ENCODE peak calls at places on chromosomes 12 and 14, in four cellular contexts. P is GM23248, W is GM12878, O is fibroblast of lung. H is an unnamed sample.

GRCh38 chr14:95862243-95862642 is 14.4 kb upstream of the TUNAR start:
- DNase-seq in P (peak), W (no peak), O (peak), H (no peak)

GRCh38 chr12:62726471-62726980 is 208.4 kb downstream of the PPM1H start:
- DNase-seq in P (peak), W (no peak), O (no peak), H (peak)

GRCh38 chr12:74412607-74413230 is 124.9 kb upstream of the ATXN7L3B start:
- DNase-seq in P (peak), W (no peak), O (peak), H (no peak)

GRCh38 chr12:115680967-115681366 is 596.5 kb downstream of the MED13L start:
- DNase-seq in P (no peak), W (no peak), O (no peak), H (no peak)

GRCh38 chr12:39930066-39930465 is 175.8 kb downstream of the SLC2A13 start:
- DNase-seq in P (no peak), W (no peak), O (no peak), H (no peak)

GRCh38 chr12:64610660-64611429 is 550 bp downstream of the RASSF3 start:
- DNase-seq in P (peak), W (no peak), O (peak), H (peak)

GRCh38 chr12:51368640-51369517 is 22.3 kb downstream of the GALNT6 start:
- DNase-seq in P (no peak), W (peak), O (peak), H (peak)

GRCh38 chr14:87944987-87945604 is 47.9 kb downstream of the GALC start:
- DNase-seq in P (peak), W (no peak), O (peak), H (no peak)

GRCh38 chr14:90483551-90483950 is 86.7 kb downstream of the CALM1 start:
- DNase-seq in P (no peak), W (no peak), O (no peak), H (no peak)

GRCh38 chr14:92675421-92675820 is 73.0 kb downstream of the LGMN start:
- DNase-seq in P (no peak), W (no peak), O (no peak), H (no peak)

GRCh38 chr14:68964300-68965093 is 14.6 kb downstream of the ACTN1 start:
- DNase-seq in P (no peak), W (no peak), O (no peak), H (peak)

GRCh38 chr12:120126635-120127005 is 10.1 kb upstream of the RAB35 start:
- DNase-seq in P (peak), W (no peak), O (peak), H (peak)

GRCh38 chr12:104258476-104259067 is 43.0 kb downstream of the TXNRD1 start:
- DNase-seq in P (no peak), W (no peak), O (no peak), H (no peak)

GRCh38 chr12:104263580-104264358 is 39.8 kb upstream of the EID3 start:
- DNase-seq in P (peak), W (no peak), O (peak), H (no peak)

GRCh38 chr12:104257913-104258472 is 42.4 kb downstream of the TXNRD1 start:
- DNase-seq in P (no peak), W (no peak), O (no peak), H (no peak)

DNA sequence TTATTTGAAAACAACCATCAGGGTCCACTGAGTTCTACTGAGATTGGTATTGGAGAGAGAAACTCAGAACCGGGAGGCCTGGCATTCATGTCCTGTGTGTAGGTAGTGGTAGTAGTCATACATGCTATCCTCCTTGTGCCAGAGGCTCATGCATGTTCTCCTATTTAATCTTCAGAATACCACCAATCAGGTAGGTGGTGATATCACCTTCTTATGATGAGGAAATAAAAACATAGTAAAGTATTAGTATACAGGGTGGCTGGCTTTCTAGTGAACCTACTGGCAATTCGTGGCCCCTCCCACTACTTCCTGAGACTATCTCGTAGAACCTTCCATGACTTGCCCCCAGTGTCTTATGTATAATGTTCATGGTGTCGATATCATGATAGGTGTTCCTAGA is 40.5 kb upstream of the EID3 start:
- DNase-seq in P (no peak), W (no peak), O (no peak), H (no peak)
- H2AFZ ChIP-seq in P (no peak), W (no peak), O (no peak), H (no peak)

GRCh38 chr12:30006021-30006420 is 222.3 kb upstream of the TMTC1 start:
- DNase-seq in P (no peak), W (no peak), O (no peak), H (no peak)

GRCh38 chr12:30000401-30000800 is 216.7 kb upstream of the TMTC1 start:
- DNase-seq in P (no peak), W (no peak), O (peak), H (no peak)

GRCh38 chr12:30003321-30003720 is 219.6 kb upstream of the TMTC1 start:
- DNase-seq in P (no peak), W (no peak), O (peak), H (no peak)

GRCh38 chr12:29996993-29997392 is 213.3 kb upstream of the TMTC1 start:
- DNase-seq in P (no peak), W (no peak), O (no peak), H (no peak)

DNA sequence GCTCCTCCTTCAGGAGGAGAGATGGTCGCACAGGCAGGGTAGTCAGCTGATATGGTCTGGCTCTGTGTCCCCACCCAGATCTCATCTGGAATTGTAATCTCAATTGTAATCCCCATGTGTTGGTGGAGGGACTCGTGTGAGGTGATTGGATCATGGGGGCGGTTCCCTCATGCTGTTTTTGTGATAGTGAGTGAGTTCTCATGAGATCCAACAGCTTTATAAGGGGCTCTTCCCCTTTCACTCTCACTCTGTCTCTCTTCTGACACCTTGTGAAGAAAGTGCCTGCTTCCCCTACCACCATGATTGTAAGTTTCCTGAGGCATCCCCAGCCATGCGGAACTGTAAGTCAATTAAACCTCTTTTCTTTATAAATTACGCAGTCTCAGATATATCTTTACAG is 218.9 kb upstream of the TMTC1 start:
- DNase-seq in P (no peak), W (no peak), O (no peak), H (no peak)
- H2AFZ ChIP-seq in P (no peak), W (no peak), O (no peak), H (no peak)

GRCh38 chr14:77582511-77582910 is 33.9 kb downstream of the SPTLC2 start:
- DNase-seq in P (no peak), W (no peak), O (no peak), H (no peak)

GRCh38 chr14:77579760-77580159 is 36.7 kb downstream of the SPTLC2 start:
- DNase-seq in P (no peak), W (no peak), O (peak), H (no peak)

GRCh38 chr14:77579065-77579464 is 37.4 kb downstream of the SPTLC2 start:
- DNase-seq in P (peak), W (no peak), O (peak), H (no peak)

GRCh38 chr14:77580477-77580876 is 36.0 kb downstream of the SPTLC2 start:
- DNase-seq in P (no peak), W (no peak), O (peak), H (no peak)

GRCh38 chr14:77580964-77581505 is 35.4 kb downstream of the SPTLC2 start:
- DNase-seq in P (peak), W (peak), O (peak), H (no peak)
- H2AFZ ChIP-seq in P (no peak), W (no peak), O (no peak), H (no peak)

DNA sequence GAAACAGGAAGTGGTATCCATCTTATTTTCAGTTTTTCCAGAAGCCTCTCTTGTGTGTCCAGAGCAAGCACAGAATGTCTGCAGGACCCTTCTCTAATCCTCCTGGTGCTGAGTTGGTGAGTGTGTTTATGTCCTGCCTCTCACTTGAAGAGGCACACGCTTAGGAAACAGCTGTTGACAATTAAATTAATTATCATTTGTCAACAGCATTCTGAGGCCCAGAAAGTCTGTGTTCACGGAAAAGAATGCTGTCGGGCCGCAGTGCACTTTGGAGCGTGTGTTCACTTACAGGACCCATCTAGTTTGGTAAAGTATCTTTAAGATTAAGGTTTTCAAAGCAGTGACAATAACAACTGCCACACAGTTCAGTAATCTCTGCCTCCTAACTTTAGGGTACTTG is 70.4 kb downstream of the LMNTD1 start:
- DNase-seq in P (peak), W (no peak), O (no peak), H (peak)
- H2AFZ ChIP-seq in P (peak), W (no peak), O (peak), H (no peak)